ENCODE peak calls at places on chromosomes 13 and 19, in six cellular contexts. G is endothelial cell; H is CD4-positive, alpha-beta T cell; P is CD8-positive, alpha-beta T cell; R is GM23338; T is Calu3. L is an unnamed sample.

GRCh38 chr13:43787998-43788397 is 1.2 kb upstream of the ENOX1 start:
- DNase-seq in H (no peak), T (peak), G (peak), R (peak), P (no peak), L (peak)

GRCh38 chr13:112583592-112584277 is 4.2 kb downstream of the TUBGCP3 start:
- DNase-seq in P (no peak), T (no peak), G (no peak), H (no peak), R (no peak), L (no peak)

GRCh38 chr19:42284066-42284501 is 15.0 kb downstream of the CIC start:
- DNase-seq in H (peak), T (peak), G (peak), R (peak), P (peak), L (peak)

GRCh38 chr19:17579523-17580244 is 24.2 kb downstream of the COLGALT1 start:
- DNase-seq in H (no peak), G (peak), T (peak), R (peak), P (no peak), L (peak)

GRCh38 chr19:10104665-10105221 is 1.4 kb upstream of the PPAN start:
- DNase-seq in P (peak), T (no peak), G (no peak), R (no peak), H (peak), L (no peak)

GRCh38 chr19:39078436-39079200 is 5.5 kb upstream of the ACP7 start:
- DNase-seq in T (peak), H (no peak), R (no peak), P (no peak), G (no peak), L (peak)

GRCh38 chr13:114311387-114311786 is 2.9 kb upstream of the CHAMP1 start:
- DNase-seq in G (no peak), T (no peak), R (no peak), P (no peak), H (no peak), L (no peak)

GRCh38 chr13:91647361-91647970 is 249.0 kb downstream of the GPC5 start:
- DNase-seq in R (peak), H (no peak), T (no peak), G (peak), P (no peak), L (no peak)

GRCh38 chr13:110965038-110965754 is 50.3 kb upstream of the ANKRD10 start:
- DNase-seq in P (no peak), T (peak), H (no peak), G (no peak), R (no peak), L (no peak)

GRCh38 chr13:48184260-48184659 is 48.7 kb upstream of the ITM2B start:
- DNase-seq in P (no peak), T (no peak), H (no peak), G (no peak), R (no peak), L (no peak)

GRCh38 chr13:109355875-109356428 is 430.4 kb downstream of the IRS2 start:
- DNase-seq in P (no peak), T (no peak), R (no peak), G (no peak), H (no peak), L (no peak)

GRCh38 chr19:34989248-34989797 is 10.8 kb upstream of the GRAMD1A start:
- DNase-seq in G (no peak), P (no peak), T (no peak), H (no peak), R (no peak), L (no peak)

GRCh38 chr19:44141191-44142013 is at the start of gene ZNF234:
- DNase-seq in G (peak), R (peak), P (peak), H (peak), T (peak), L (peak)

GRCh38 chr19:6457958-6458694 is 1.5 kb downstream of the SLC25A23 start:
- DNase-seq in H (no peak), G (no peak), R (no peak), T (no peak), P (no peak), L (no peak)

GRCh38 chr19:50669319-50670101 is 20.3 kb downstream of the C19orf81 start:
- DNase-seq in T (peak), G (no peak), H (no peak), R (peak), P (no peak), L (peak)

GRCh38 chr19:21321134-21321533 is 8.1 kb downstream of the ZNF708 start:
- DNase-seq in T (no peak), H (no peak), R (no peak), P (no peak), G (no peak), L (no peak)

GRCh38 chr19:4749870-4750269 is 26.2 kb upstream of the DPP9 start:
- DNase-seq in R (no peak), G (no peak), T (no peak), P (no peak), H (no peak), L (no peak)

GRCh38 chr19:50695251-50696064 is 24.1 kb downstream of the SHANK1 start:
- DNase-seq in T (no peak), G (peak), H (no peak), P (no peak), R (peak), L (no peak)

GRCh38 chr13:64057372-64058020 is 2641.8 kb upstream of the PCDH20 start:
- DNase-seq in P (no peak), T (no peak), H (no peak), G (no peak), R (no peak), L (no peak)

GRCh38 chr13:104006625-104007061 is 940.4 kb upstream of the SLC10A2 start:
- DNase-seq in G (no peak), R (no peak), T (no peak), P (no peak), H (no peak), L (no peak)

GRCh38 chr19:55146648-55147218 is 2.3 kb downstream of the TNNT1 start:
- DNase-seq in H (no peak), R (peak), G (no peak), T (peak), P (no peak), L (no peak)

GRCh38 chr13:76472916-76473315 is 413.3 kb downstream of the KCTD12 start:
- DNase-seq in R (no peak), H (no peak), G (no peak), T (no peak), P (no peak), L (no peak)

GRCh38 chr19:49924004-49924880 is 4.8 kb upstream of the ATF5 start:
- DNase-seq in P (no peak), R (no peak), T (no peak), G (no peak), H (no peak), L (peak)

GRCh38 chr19:10823690-10824089 is 12.3 kb downstream of the TMED1 start:
- DNase-seq in G (no peak), H (no peak), R (no peak), P (no peak), T (no peak), L (no peak)

GRCh38 chr13:48400090-48400694 is 12.7 kb downstream of the LPAR6 start:
- DNase-seq in G (no peak), T (no peak), R (no peak), H (no peak), P (no peak), L (peak)

GRCh38 chr19:12628040-12629022 is 17.6 kb downstream of the ZNF791 start:
- DNase-seq in P (no peak), R (peak), T (no peak), H (no peak), G (no peak), L (no peak)

GRCh38 chr13:33318037-33318436 is 32.5 kb upstream of the STARD13 start:
- DNase-seq in H (no peak), P (no peak), R (no peak), G (no peak), T (no peak), L (no peak)

GRCh38 chr19:15934332-15935078 is at the start of gene CYP4F11:
- DNase-seq in H (no peak), P (no peak), T (peak), G (no peak), R (no peak), L (no peak)

GRCh38 chr13:92463134-92463533 is 763.5 kb upstream of the GPC6 start:
- DNase-seq in G (no peak), R (no peak), T (no peak), H (no peak), P (no peak), L (no peak)

GRCh38 chr19:18708452-18709231 is 25.2 kb downstream of the CRTC1 start:
- DNase-seq in H (no peak), G (no peak), T (no peak), R (no peak), P (no peak), L (no peak)
- TF ChIP-seq CTCF in H (no peak), G (no peak), T (no peak), R (no peak), P (no peak), L (no peak)

GRCh38 chr13:45464687-45465453 is at the start of gene COG3:
- DNase-seq in G (peak), P (peak), T (peak), H (peak), R (peak), L (peak)
- TF ChIP-seq CTCF in G (peak), P (peak), T (no peak), H (peak), R (peak), L (peak)

DNA sequence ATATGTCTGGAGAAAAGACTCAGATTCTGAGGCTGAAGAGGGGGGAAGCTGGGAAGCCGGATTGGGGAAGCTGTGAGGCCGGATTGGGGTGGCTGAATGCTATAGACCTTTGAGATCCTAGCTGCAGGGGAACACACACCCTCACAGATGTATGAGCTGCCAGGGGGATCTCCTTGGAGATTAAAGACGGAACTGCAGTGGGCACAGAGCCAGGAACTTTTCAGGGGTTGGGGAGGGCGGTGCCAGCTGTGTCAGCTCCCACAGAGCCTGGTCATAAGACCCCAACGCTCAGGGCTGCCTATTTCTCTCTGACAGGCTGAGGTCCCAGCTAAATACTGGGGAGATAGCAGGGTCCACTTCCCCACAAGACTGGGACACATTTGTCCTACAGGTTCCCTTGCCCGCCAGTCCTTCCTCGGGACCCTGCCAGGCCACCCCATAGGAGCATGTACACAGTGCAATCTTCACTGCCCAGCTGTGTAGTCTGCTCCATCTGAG is 1894.0 kb downstream of the PCDH9 start:
- DNase-seq in H (no peak), P (no peak), R (no peak), G (no peak), T (no peak), L (no peak)
- TF ChIP-seq CTCF in H (no peak), P (no peak), R (no peak), G (no peak), T (no peak), L (no peak)

DNA sequence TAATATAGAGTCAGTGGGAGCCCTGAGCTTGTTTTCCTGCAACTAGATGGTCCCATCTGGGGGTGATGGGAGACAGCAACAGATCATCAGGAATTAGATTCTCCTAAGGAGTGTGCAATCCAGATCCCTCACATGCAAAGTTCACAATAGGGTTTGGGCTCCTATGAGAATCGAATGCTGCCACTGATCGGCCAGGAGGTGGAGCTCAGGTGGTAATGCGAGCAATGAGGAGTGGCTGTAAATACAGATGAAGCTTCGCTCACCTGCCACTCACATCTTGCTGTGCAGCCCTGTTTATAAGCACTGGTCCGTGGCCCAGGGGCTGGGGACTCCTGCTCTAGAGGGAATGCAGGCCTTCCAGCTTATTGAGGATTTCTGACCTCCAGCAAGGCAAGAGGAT is 5.7 kb downstream of the ZNF558 start:
- DNase-seq in H (no peak), T (peak), P (no peak), R (peak), G (no peak), L (no peak)
- TF ChIP-seq CTCF in H (no peak), T (no peak), P (no peak), R (no peak), G (no peak), L (no peak)

GRCh38 chr13:84812078-84812477 is 929.8 kb upstream of the SLITRK1 start:
- DNase-seq in H (no peak), T (no peak), R (no peak), P (no peak), G (no peak), L (no peak)
- TF ChIP-seq CTCF in H (no peak), T (no peak), R (peak), P (no peak), G (no peak), L (no peak)

L was measured in AG10803.